ENCODE peak calls at places on chromosomes 6 and 20, in seven cellular contexts. G is C1 segment of cervical spinal cord, S is HS-27A, Q is occipital lobe, I is iris pigment epithelial cell, A is mucosa of descending colon, E is AG10803. R is an unnamed sample.

GRCh38 chr6:89887452-89888137 is 6.7 kb upstream of the GJA10 start:
- DNase-seq in G (no peak), S (no peak), Q (no peak), I (peak), A (no peak), E (no peak), R (no peak)

GRCh38 chr6:18264338-18265098 is at the start of gene DEK:
- DNase-seq in G (peak), S (peak), Q (peak), I (peak), A (peak), E (peak), R (peak)

GRCh38 chr6:32187009-32187709 is 2.8 kb downstream of the PBX2 start:
- DNase-seq in G (no peak), S (no peak), Q (no peak), I (no peak), A (no peak), E (no peak), R (no peak)

GRCh38 chr20:38501858-38502431 is 29.3 kb downstream of the RALGAPB start:
- DNase-seq in G (no peak), S (no peak), Q (no peak), I (no peak), A (no peak), E (no peak), R (no peak)

GRCh38 chr20:23111307-23111943 is 25.3 kb upstream of the CD93 start:
- DNase-seq in G (no peak), S (no peak), Q (no peak), I (no peak), A (no peak), E (no peak), R (no peak)

GRCh38 chr6:2103644-2104523 is 141.5 kb downstream of the GMDS start:
- DNase-seq in G (no peak), S (no peak), Q (no peak), I (peak), A (no peak), E (peak), R (peak)

GRCh38 chr20:25051386-25052155 is 6.4 kb downstream of the ACSS1 start:
- DNase-seq in G (no peak), S (no peak), Q (no peak), I (no peak), A (no peak), E (no peak), R (no peak)

GRCh38 chr6:33428219-33428890 is 8.5 kb downstream of the SYNGAP1 start:
- DNase-seq in G (no peak), S (no peak), Q (no peak), I (peak), A (peak), E (no peak), R (no peak)

GRCh38 chr20:35718972-35719635 is 19.9 kb downstream of the ROMO1 start:
- DNase-seq in G (no peak), S (no peak), Q (no peak), I (no peak), A (no peak), E (peak), R (no peak)

GRCh38 chr6:53585208-53585903 is 40.5 kb upstream of the GCLC start:
- DNase-seq in G (no peak), S (no peak), Q (no peak), I (no peak), A (no peak), E (no peak), R (no peak)